ENCODE peak calls at places on chromosomes 1 and 21, in seven cellular contexts. W, F, X, L, K, C and H are unnamed samples.

GRCh38 chr1:36612881-36613280 is 130.2 kb upstream of the CSF3R start:
- DNase-seq in W (no peak), C (no peak), F (no peak), L (no peak), K (no peak), X (no peak), H (no peak)

GRCh38 chr1:173248247-173248940 is 41.3 kb upstream of the TNFSF4 start:
- DNase-seq in C (no peak), W (no peak), L (no peak), K (no peak), F (no peak), X (no peak), H (no peak)

GRCh38 chr1:171783816-171784530 is 2.5 kb downstream of the METTL13 start:
- DNase-seq in W (no peak), X (no peak), C (no peak), K (no peak), L (no peak), F (no peak), H (no peak)

GRCh38 chr21:34156957-34157356 is 83.6 kb downstream of the MRPS6 start:
- DNase-seq in C (no peak), X (no peak), W (no peak), L (no peak), K (peak), F (no peak), H (no peak)

GRCh38 chr1:42010381-42010780 is 91.7 kb upstream of the HIVEP3 start:
- DNase-seq in X (no peak), C (no peak), K (no peak), L (no peak), F (no peak), W (no peak), H (no peak)

GRCh38 chr1:107953551-107953950 is 11.4 kb downstream of the VAV3 start:
- DNase-seq in X (no peak), F (no peak), W (no peak), L (no peak), K (no peak), C (peak), H (no peak)

GRCh38 chr1:199551967-199552565 is 475.4 kb upstream of the NR5A2 start:
- DNase-seq in X (peak), L (peak), C (peak), K (no peak), W (no peak), F (no peak), H (peak)

GRCh38 chr1:243268284-243268653 is 12.4 kb downstream of the SDCCAG8 start:
- DNase-seq in X (peak), F (no peak), K (no peak), W (no peak), C (no peak), L (no peak), H (no peak)

GRCh38 chr1:236728752-236729151 is 42.5 kb downstream of the ACTN2 start:
- DNase-seq in L (no peak), C (no peak), F (no peak), W (no peak), K (no peak), X (no peak), H (no peak)

DNA sequence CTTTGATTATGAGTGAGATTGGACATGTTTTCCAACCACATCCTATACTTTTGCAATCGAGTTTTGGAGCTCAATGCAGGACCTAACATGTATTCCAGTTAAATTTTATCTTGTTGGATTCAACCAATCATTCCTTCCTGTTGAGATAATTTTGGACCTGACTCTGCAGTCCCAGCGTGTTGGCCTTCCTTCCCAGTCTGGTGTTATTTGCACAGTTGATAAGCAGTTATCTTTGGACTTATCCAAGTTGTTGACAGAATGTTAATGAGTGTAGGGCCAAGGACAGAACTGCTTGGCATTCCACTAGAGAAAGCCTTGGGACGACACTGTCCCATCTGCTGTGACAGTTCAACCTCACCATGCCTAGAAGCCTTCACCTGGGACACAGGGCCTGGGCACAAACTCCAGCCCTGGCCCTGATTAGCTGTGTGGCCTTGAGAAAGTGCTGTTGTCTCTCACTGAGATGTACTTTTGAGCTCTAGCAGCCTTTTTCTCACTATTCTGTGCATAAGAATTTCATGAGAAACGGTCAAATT is 104.1 kb upstream of the SLC25A33 start:
- DNase-seq in F (no peak), W (peak), X (peak), K (no peak), C (no peak), L (peak), H (no peak)
- TF ChIP-seq POLR2A in F (no peak), W (no peak), X (no peak), K (no peak), C (no peak), L (no peak), H (no peak)

GRCh38 chr1:156608981-156609380 is 7.7 kb upstream of the GPATCH4 start:
- DNase-seq in K (no peak), W (no peak), X (peak), C (no peak), F (no peak), L (peak), H (no peak)
- TF ChIP-seq POLR2A in K (no peak), W (no peak), X (no peak), C (no peak), F (no peak), L (no peak), H (no peak)

GRCh38 chr21:45740088-45740440 is 96.5 kb downstream of the PCBP3 start:
- DNase-seq in K (no peak), X (no peak), L (no peak), W (no peak), C (no peak), F (no peak), H (no peak)
- TF ChIP-seq POLR2A in K (no peak), X (no peak), L (no peak), W (no peak), C (no peak), F (no peak), H (no peak)

GRCh38 chr1:235642021-235642942 is 7.3 kb downstream of the GNG4 start:
- DNase-seq in W (no peak), C (no peak), K (no peak), L (peak), F (no peak), X (peak), H (peak)
- TF ChIP-seq POLR2A in W (no peak), C (no peak), K (no peak), L (no peak), F (no peak), X (no peak), H (no peak)